ENCODE peak calls at places on chromosomes 3 and 15, in six cellular contexts. One of them, this sample, is unnamed.

GRCh38 chr15:70855764-70856163 is 1.8 kb upstream of the LARP6 start:
- DNase-seq in NCI-H1092 treated with DMSO at 0.1 percent for 48 hours: no peak
- DNase-seq in T-cell: no peak
- DNase-seq in stimulated activated CD8-positive, alpha-beta memory T cell treated with anti-CD3 and anti-CD28 coated beads, Interleukin-15, amount 100 ng/mL, for 24 hours: no peak
- DNase-seq in PC-3: no peak
- DNase-seq in natural killer cell treated with Interleukin-12 subunit alpha and Interleukin-12 subunit beta and Interleukin-15 and Interleukin-18, amount 100 ng/mL, for 72 hours: no peak
- DNase-seq in this sample: no peak

GRCh38 chr3:187361835-187362234 is 6.3 kb upstream of the RTP4 start:
- DNase-seq in NCI-H1092 treated with DMSO at 0.1 percent for 48 hours: peak
- DNase-seq in PC-3: no peak
- DNase-seq in natural killer cell treated with Interleukin-12 subunit alpha and Interleukin-12 subunit beta and Interleukin-15 and Interleukin-18, amount 100 ng/mL, for 72 hours: no peak
- DNase-seq in T-cell: no peak
- DNase-seq in stimulated activated CD8-positive, alpha-beta memory T cell treated with anti-CD3 and anti-CD28 coated beads, Interleukin-15, amount 100 ng/mL, for 24 hours: no peak
- DNase-seq in this sample: no peak

GRCh38 chr3:10386121-10386520 is 65.2 kb upstream of the SEC13 start:
- DNase-seq in T-cell: no peak
- DNase-seq in stimulated activated CD8-positive, alpha-beta memory T cell treated with anti-CD3 and anti-CD28 coated beads, Interleukin-15, amount 100 ng/mL, for 24 hours: no peak
- DNase-seq in natural killer cell treated with Interleukin-12 subunit alpha and Interleukin-12 subunit beta and Interleukin-15 and Interleukin-18, amount 100 ng/mL, for 72 hours: no peak
- DNase-seq in NCI-H1092 treated with DMSO at 0.1 percent for 48 hours: no peak
- DNase-seq in PC-3: no peak
- DNase-seq in this sample: no peak

GRCh38 chr3:111473550-111473949 is 68.4 kb upstream of the CD96 start:
- DNase-seq in T-cell: no peak
- DNase-seq in natural killer cell treated with Interleukin-12 subunit alpha and Interleukin-12 subunit beta and Interleukin-15 and Interleukin-18, amount 100 ng/mL, for 72 hours: no peak
- DNase-seq in PC-3: no peak
- DNase-seq in stimulated activated CD8-positive, alpha-beta memory T cell treated with anti-CD3 and anti-CD28 coated beads, Interleukin-15, amount 100 ng/mL, for 24 hours: no peak
- DNase-seq in NCI-H1092 treated with DMSO at 0.1 percent for 48 hours: no peak
- DNase-seq in this sample: no peak

GRCh38 chr3:60304103-60304502 is 947.1 kb downstream of the FHIT start:
- DNase-seq in natural killer cell treated with Interleukin-12 subunit alpha and Interleukin-12 subunit beta and Interleukin-15 and Interleukin-18, amount 100 ng/mL, for 72 hours: no peak
- DNase-seq in NCI-H1092 treated with DMSO at 0.1 percent for 48 hours: no peak
- DNase-seq in stimulated activated CD8-positive, alpha-beta memory T cell treated with anti-CD3 and anti-CD28 coated beads, Interleukin-15, amount 100 ng/mL, for 24 hours: no peak
- DNase-seq in PC-3: no peak
- DNase-seq in T-cell: no peak
- DNase-seq in this sample: no peak

GRCh38 chr15:66231421-66232266 is 21.9 kb downstream of the MEGF11 start:
- DNase-seq in PC-3: no peak
- DNase-seq in stimulated activated CD8-positive, alpha-beta memory T cell treated with anti-CD3 and anti-CD28 coated beads, Interleukin-15, amount 100 ng/mL, for 24 hours: no peak
- DNase-seq in T-cell: no peak
- DNase-seq in NCI-H1092 treated with DMSO at 0.1 percent for 48 hours: no peak
- DNase-seq in natural killer cell treated with Interleukin-12 subunit alpha and Interleukin-12 subunit beta and Interleukin-15 and Interleukin-18, amount 100 ng/mL, for 72 hours: no peak
- DNase-seq in this sample: no peak

GRCh38 chr3:188950832-188951489 is 220.8 kb upstream of the TPRG1 start:
- DNase-seq in stimulated activated CD8-positive, alpha-beta memory T cell treated with anti-CD3 and anti-CD28 coated beads, Interleukin-15, amount 100 ng/mL, for 24 hours: no peak
- DNase-seq in natural killer cell treated with Interleukin-12 subunit alpha and Interleukin-12 subunit beta and Interleukin-15 and Interleukin-18, amount 100 ng/mL, for 72 hours: peak
- DNase-seq in NCI-H1092 treated with DMSO at 0.1 percent for 48 hours: no peak
- DNase-seq in PC-3: peak
- DNase-seq in T-cell: no peak
- DNase-seq in this sample: peak

GRCh38 chr3:153339065-153339464 is 177.0 kb downstream of the RAP2B start:
- DNase-seq in T-cell: no peak
- DNase-seq in natural killer cell treated with Interleukin-12 subunit alpha and Interleukin-12 subunit beta and Interleukin-15 and Interleukin-18, amount 100 ng/mL, for 72 hours: no peak
- DNase-seq in stimulated activated CD8-positive, alpha-beta memory T cell treated with anti-CD3 and anti-CD28 coated beads, Interleukin-15, amount 100 ng/mL, for 24 hours: no peak
- DNase-seq in NCI-H1092 treated with DMSO at 0.1 percent for 48 hours: no peak
- DNase-seq in PC-3: no peak
- DNase-seq in this sample: no peak

GRCh38 chr3:42632146-42632545 is 21.4 kb upstream of the ZBTB47 start:
- DNase-seq in T-cell: no peak
- DNase-seq in NCI-H1092 treated with DMSO at 0.1 percent for 48 hours: no peak
- DNase-seq in natural killer cell treated with Interleukin-12 subunit alpha and Interleukin-12 subunit beta and Interleukin-15 and Interleukin-18, amount 100 ng/mL, for 72 hours: no peak
- DNase-seq in stimulated activated CD8-positive, alpha-beta memory T cell treated with anti-CD3 and anti-CD28 coated beads, Interleukin-15, amount 100 ng/mL, for 24 hours: no peak
- DNase-seq in PC-3: no peak
- DNase-seq in this sample: no peak